ENCODE peak calls at places on chromosomes 11 and 22, in seven cellular contexts. S is heart left ventricle; J is activated naive CD8-positive, alpha-beta T cell treated with anti-CD3 and anti-CD28 coated beads, Interleukin-2, amount 10 ng/mL, durations not matched to agents 7 days and 5 days; A is KG1; I is neural crest cell; L is adrenal gland; Y is activated CD4-positive, alpha-beta T cell treated with anti-CD3 and anti-CD28 coated beads, Interleukin-2, amount 50 U/mL, for 48 hours. N is an unnamed sample.

GRCh38 chr11:70699294-70700221 is 301.2 kb downstream of the CTTN start:
- DNase-seq in L (no peak), J (no peak), A (no peak), Y (no peak), S (no peak), I (no peak), N (peak; percentile 59)

GRCh38 chr11:14228356-14228755 is 130.6 kb downstream of the RRAS2 start:
- DNase-seq in J (no peak), L (no peak), I (no peak), S (no peak), Y (no peak), A (no peak), N (no peak)

GRCh38 chr11:36447947-36448346 is 62.1 kb downstream of the TRAF6 start:
- DNase-seq in J (no peak), L (no peak), Y (no peak), S (no peak), I (no peak), A (no peak), N (no peak)

GRCh38 chr11:15170170-15170569 is 55.4 kb downstream of the INSC start:
- DNase-seq in I (no peak), L (no peak), A (no peak), Y (no peak), S (no peak), J (no peak), N (no peak)

GRCh38 chr11:19631657-19632325 is 80.8 kb upstream of the NAV2 start:
- DNase-seq in I (no peak), A (no peak), J (no peak), Y (no peak), L (no peak), S (no peak), N (no peak)

GRCh38 chr11:3208272-3208671 is 10.3 kb downstream of the MRGPRG start:
- DNase-seq in J (no peak), L (no peak), Y (no peak), A (no peak), I (no peak), S (no peak), N (no peak)

GRCh38 chr11:102346748-102347525 is at the start of gene BIRC2:
- DNase-seq in S (peak; percentile 97), Y (peak; percentile 95), L (peak; percentile 90), I (peak; percentile 97), J (peak; percentile 99), A (peak; percentile 97), N (peak; percentile 96)

GRCh38 chr11:2398664-2399355 is 1.7 kb upstream of the TSSC4 start:
- DNase-seq in S (no peak), J (no peak), I (no peak), L (no peak), Y (no peak), A (no peak), N (no peak)

GRCh38 chr11:86431258-86431657 is 56.6 kb downstream of the CCDC81 start:
- DNase-seq in A (no peak), S (no peak), L (no peak), I (no peak), J (peak; percentile 39), Y (no peak), N (no peak)

GRCh38 chr11:71114124-71114851 is 138.1 kb downstream of the SHANK2 start:
- DNase-seq in L (no peak), A (no peak), J (no peak), Y (no peak), S (no peak), I (no peak), N (no peak)

GRCh38 chr22:46104881-46105493 is 45.3 kb upstream of the PPARA start:
- DNase-seq in I (no peak), A (no peak), L (no peak), Y (no peak), S (no peak), J (no peak), N (no peak)

GRCh38 chr11:68377389-68377795 is 65.0 kb downstream of the LRP5 start:
- DNase-seq in A (no peak), S (no peak), I (no peak), L (peak; percentile 66), J (no peak), Y (no peak), N (no peak)

GRCh38 chr22:36385491-36386350 is 2.0 kb downstream of the MYH9 start:
- DNase-seq in A (no peak), J (peak; percentile 41), L (peak; percentile 80), Y (peak; percentile 75), I (no peak), S (no peak), N (no peak)

GRCh38 chr11:70483077-70483861 is 84.9 kb downstream of the CTTN start:
- DNase-seq in J (no peak), Y (no peak), I (no peak), L (peak; percentile 61), S (peak; percentile 70), A (no peak), N (no peak)

GRCh38 chr11:110134120-110134519 is 40.9 kb downstream of the ZC3H12C start:
- DNase-seq in L (no peak), I (peak; percentile 14), A (no peak), S (no peak), Y (no peak), J (no peak), N (no peak)

GRCh38 chr22:39537981-39538380 is 5.4 kb upstream of the RPS19BP1 start:
- DNase-seq in A (no peak), L (no peak), I (no peak), J (no peak), Y (no peak), S (no peak), N (no peak)

GRCh38 chr11:67204837-67205236 is 61.4 kb upstream of the GRK2 start:
- DNase-seq in I (no peak), J (no peak), A (no peak), L (no peak), S (no peak), Y (no peak), N (no peak)

GRCh38 chr11:84106560-84106959 is 820.4 kb upstream of the CCDC90B start:
- DNase-seq in Y (no peak), L (no peak), A (no peak), J (no peak), I (no peak), S (no peak), N (no peak)

GRCh38 chr11:75369846-75370245 is 18.4 kb upstream of the ARRB1 start:
- DNase-seq in A (peak; percentile 64), S (peak; percentile 44), L (peak; percentile 36), I (no peak), Y (no peak), J (no peak), N (no peak)

GRCh38 chr22:36469094-36469710 is 12.2 kb downstream of the TXN2 start:
- DNase-seq in I (no peak), J (no peak), S (peak; percentile 56), L (no peak), A (no peak), Y (no peak), N (no peak)

GRCh38 chr11:34357646-34358257 is at the start of gene ABTB2:
- DNase-seq in A (peak; percentile 91), L (peak; percentile 98), Y (peak; percentile 98), I (peak; percentile 97), S (peak; percentile 98), J (peak; percentile 98), N (peak; percentile 99)

GRCh38 chr11:868802-869201 is 26.1 kb downstream of the TSPAN4 start:
- DNase-seq in Y (no peak), S (no peak), A (no peak), I (no peak), J (no peak), L (no peak), N (no peak)

GRCh38 chr22:37462983-37463382 is 23.2 kb downstream of the MFNG start:
- DNase-seq in L (no peak), I (peak; percentile 45), Y (no peak), S (no peak), J (no peak), A (no peak), N (peak; percentile 70)

GRCh38 chr11:22920939-22921565 is 60.8 kb upstream of the CCDC179 start:
- DNase-seq in J (no peak), Y (no peak), S (no peak), I (peak; percentile 6), A (peak; percentile 36), L (peak; percentile 39), N (peak; percentile 21)

GRCh38 chr11:62122076-62122475 is 1.7 kb upstream of the INCENP start:
- DNase-seq in J (no peak), S (no peak), L (no peak), I (no peak), A (peak; percentile 6), Y (no peak), N (peak; percentile 35)

GRCh38 chr11:118924591-118925585 is 838 bp downstream of the BCL9L start:
- DNase-seq in L (peak; percentile 53), S (peak; percentile 75), I (no peak), A (peak; percentile 53), J (peak; percentile 70), Y (peak; percentile 62), N (peak; percentile 71)

GRCh38 chr11:93525601-93526000 is 17.6 kb downstream of the SMCO4 start:
- DNase-seq in S (peak; percentile 47), A (no peak), I (no peak), J (no peak), Y (no peak), L (peak; percentile 81), N (no peak)

GRCh38 chr11:7348432-7349298 is 97.0 kb downstream of the SYT9 start:
- DNase-seq in I (no peak), A (no peak), J (no peak), L (no peak), S (no peak), Y (no peak), N (peak; percentile 14)

N was measured in WTC11.